ENCODE peak calls at places on chromosomes 12 and 14, in five cellular contexts. V, E, T, X and R are unnamed samples. For H3K4me1 and H3K27me3, the result is how much of the 10 kb centered on the place peaks cover.

GRCh38 chr12:30719060-30719459 is 23.4 kb upstream of the IPO8 start:
- DNase-seq in E (no peak), V (no peak), T (no peak), X (no peak), R (no peak)

GRCh38 chr12:23611320-23611719 is 338.1 kb downstream of the SOX5 start:
- DNase-seq in V (no peak), X (no peak), E (no peak), T (no peak), R (no peak)

GRCh38 chr14:74524076-74524812 is 30.7 kb downstream of the ISCA2 start:
- DNase-seq in E (no peak), T (no peak), V (no peak), X (no peak), R (no peak)

GRCh38 chr14:90536092-90536491 is 139.3 kb downstream of the CALM1 start:
- DNase-seq in V (no peak), T (no peak), X (no peak), E (no peak), R (no peak)

GRCh38 chr14:64715628-64716412 is 11.6 kb downstream of the PLEKHG3 start:
- DNase-seq in E (no peak), T (no peak), V (no peak), X (no peak), R (no peak)

GRCh38 chr12:114821571-114821970 is 137.6 kb upstream of the TBX3 start:
- DNase-seq in V (no peak), E (no peak), T (no peak), X (no peak), R (no peak)

GRCh38 chr14:64147126-64147790 is 146.9 kb downstream of the ESR2 start:
- DNase-seq in V (no peak), X (no peak), E (no peak), T (no peak), R (no peak)

GRCh38 chr12:18373176-18373575 is 111.9 kb downstream of the PIK3C2G start:
- DNase-seq in T (no peak), X (no peak), V (no peak), E (no peak), R (no peak)

GRCh38 chr14:104682107-104682593 is 7.3 kb upstream of the INF2 start:
- DNase-seq in E (no peak), X (no peak), V (no peak), T (no peak), R (no peak)

GRCh38 chr12:90905691-90906370 is 49.1 kb downstream of the CCER1 start:
- DNase-seq in X (no peak), V (no peak), E (no peak), T (no peak), R (no peak)

GRCh38 chr12:109759076-109759420 is 45.4 kb downstream of the FAM222A start:
- DNase-seq in V (no peak), X (no peak), E (no peak), T (no peak), R (no peak)

GRCh38 chr14:25350802-25351201 is 300.9 kb upstream of the STXBP6 start:
- DNase-seq in E (no peak), V (no peak), X (no peak), T (no peak), R (no peak)

GRCh38 chr12:42969357-42969756 is 379.8 kb upstream of the PRICKLE1 start:
- DNase-seq in X (no peak), V (no peak), T (no peak), E (no peak), R (no peak)

GRCh38 chr14:101224356-101225115 is 321.0 kb upstream of the RTL1 start:
- DNase-seq in E (no peak), T (no peak), V (no peak), X (no peak), R (no peak)

DNA sequence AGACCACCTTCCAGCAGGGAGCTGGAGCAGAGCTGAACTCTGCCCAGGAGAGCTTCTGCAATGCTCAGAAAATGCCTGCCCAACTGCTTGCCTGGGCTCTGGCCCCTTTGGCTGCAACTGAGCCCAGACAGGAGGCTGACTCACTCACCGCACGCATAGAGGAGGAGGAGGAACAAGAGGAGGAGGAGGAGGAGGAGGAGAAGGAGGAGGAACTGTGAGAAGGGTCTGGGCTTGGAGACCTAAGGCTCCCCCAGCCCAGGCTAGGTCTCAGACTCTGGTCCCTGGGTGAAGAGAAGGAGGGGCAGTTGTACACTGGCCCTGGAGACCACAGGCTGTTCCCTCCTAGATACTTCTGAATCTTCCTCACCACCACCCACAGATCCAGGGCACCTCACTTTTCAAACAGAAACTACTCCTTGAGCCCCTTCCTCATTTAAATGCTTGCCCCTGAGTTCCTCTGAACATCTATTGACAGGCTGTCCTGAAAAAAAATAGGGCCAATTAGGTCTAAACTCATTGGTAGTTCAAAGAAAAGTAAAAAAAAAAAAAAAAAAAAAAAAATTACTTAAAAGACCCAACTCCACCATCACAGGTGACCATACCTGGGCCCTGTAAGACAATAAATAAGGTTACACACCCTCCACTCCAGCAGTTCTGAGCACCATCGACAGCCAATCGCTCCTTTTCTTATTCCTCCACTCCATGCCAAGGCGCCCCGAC is 707 bp downstream of the VDR start:
- DNase-seq in T (peak), E (peak), X (peak), V (peak), R (peak)
- H3K4me1 ChIP-seq in T (half or more), E (half or more), X (half or more), V (half or more), R (under half)

GRCh38 chr12:112573151-112573550 is 154.4 kb downstream of the PTPN11 start:
- DNase-seq in T (no peak), E (no peak), X (no peak), V (no peak), R (no peak)
- H3K27me3 ChIP-seq in T (under half), E (under half), X (under half), V (under half), R (under half)

GRCh38 chr12:3218150-3218845 is 141.1 kb downstream of the TSPAN9 start:
- DNase-seq in T (no peak), X (no peak), V (no peak), E (no peak), R (peak)

GRCh38 chr12:3217683-3218079 is 140.5 kb downstream of the TSPAN9 start:
- DNase-seq in V (no peak), E (no peak), X (no peak), T (no peak), R (no peak)

GRCh38 chr12:3216097-3216496 is 138.9 kb downstream of the TSPAN9 start:
- DNase-seq in T (no peak), X (no peak), E (no peak), V (no peak), R (no peak)

GRCh38 chr12:3215410-3215975 is 138.3 kb downstream of the TSPAN9 start:
- DNase-seq in X (no peak), T (no peak), V (no peak), E (no peak), R (no peak)

GRCh38 chr12:3216726-3217682 is 139.8 kb downstream of the TSPAN9 start:
- DNase-seq in X (no peak), V (no peak), E (peak), T (no peak), R (no peak)
- H3K4me1 ChIP-seq in X (under half), V (under half), E (under half), T (under half), R (under half)

GRCh38 chr14:88473791-88474190 is 81.0 kb downstream of the PTPN21 start:
- DNase-seq in X (no peak), E (no peak), T (no peak), V (no peak), R (no peak)
- H3K27me3 ChIP-seq in X (under half), E (under half), T (under half), V (under half), R (under half)

DNA sequence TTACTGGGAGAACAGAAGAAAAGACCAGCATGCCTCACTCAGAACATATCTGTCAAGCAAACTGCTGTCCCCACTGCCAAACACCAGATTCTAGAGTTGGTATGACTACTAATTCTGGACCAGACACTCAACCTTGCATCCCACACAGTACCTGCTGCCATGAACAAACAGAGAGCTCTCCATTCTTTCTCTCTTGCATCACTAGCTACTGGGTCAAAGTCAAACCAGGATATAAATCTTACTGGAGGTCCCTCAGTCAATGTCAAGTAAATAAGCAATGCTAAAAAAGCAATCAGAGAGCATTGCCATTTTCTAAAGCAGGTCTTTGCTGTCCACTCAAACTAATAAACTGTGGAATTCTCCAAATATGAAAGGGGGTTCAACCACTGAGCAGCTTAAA is 452.4 kb upstream of the SEL1L start:
- DNase-seq in E (no peak), V (no peak), X (no peak), T (no peak), R (no peak)
- H3K4me1 ChIP-seq in E (under half), V (under half), X (under half), T (under half), R (under half)

DNA sequence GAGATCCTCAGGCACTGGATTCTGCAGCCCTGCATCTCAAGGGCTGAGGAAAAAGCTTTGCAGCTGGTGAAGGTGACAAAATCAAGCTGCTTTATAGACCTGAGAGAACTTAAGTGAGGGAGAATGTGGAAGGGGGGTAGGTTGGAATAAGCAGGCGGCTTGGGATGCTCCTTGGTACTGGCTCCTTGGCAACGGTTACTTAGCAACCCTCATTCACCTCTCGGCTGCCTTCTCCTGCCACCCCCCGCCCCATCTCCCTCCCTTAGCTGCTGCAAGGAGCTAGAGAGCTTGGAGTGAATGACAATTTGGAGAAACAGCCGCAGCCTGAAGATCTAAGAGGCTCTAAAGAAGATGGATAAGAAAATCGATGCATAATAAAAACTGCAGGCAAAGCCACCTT is 44.1 kb upstream of the CISTR start:
- DNase-seq in T (no peak), V (no peak), X (no peak), E (no peak), R (no peak)
- H3K27me3 ChIP-seq in T (under half), V (under half), X (under half), E (under half), R (under half)

GRCh38 chr14:68580096-68580640 is 212.7 kb downstream of the ZFP36L1 start:
- DNase-seq in E (no peak), T (no peak), V (no peak), X (no peak), R (no peak)
- H3K4me1 ChIP-seq in E (half or more), T (under half), V (under half), X (under half), R (under half)